ENCODE peak calls at places on chromosomes 4 and X, in four cellular contexts. One of them, this sample, is unnamed.

GRCh38 chr4:2936773-2937145 is 26.4 kb downstream of the NOP14 start:
- DNase-seq in fibroblast of lung: peak
- DNase-seq in kidney epithelial cell: no peak
- DNase-seq in HEK293T: no peak
- DNase-seq in this sample: peak

GRCh38 chr4:6618386-6619115 is 21.9 kb upstream of the MRFAP1 start:
- DNase-seq in fibroblast of lung: no peak
- DNase-seq in kidney epithelial cell: no peak
- DNase-seq in HEK293T: no peak
- DNase-seq in this sample: no peak

GRCh38 chrX:40887476-40887875 is 152.1 kb upstream of the MED14 start:
- DNase-seq in fibroblast of lung: peak
- DNase-seq in kidney epithelial cell: no peak
- DNase-seq in HEK293T: no peak
- DNase-seq in this sample: no peak

GRCh38 chrX:53287493-53288138 is 6.2 kb upstream of the IQSEC2 start:
- DNase-seq in fibroblast of lung: peak
- DNase-seq in kidney epithelial cell: no peak
- DNase-seq in HEK293T: no peak
- DNase-seq in this sample: no peak

GRCh38 chr4:183571350-183572076 is 66.7 kb downstream of the ING2 start:
- DNase-seq in fibroblast of lung: peak
- DNase-seq in kidney epithelial cell: peak
- DNase-seq in HEK293T: no peak
- DNase-seq in this sample: peak

GRCh38 chr4:33714971-33715370 is 2529.3 kb downstream of the ARAP2 start:
- DNase-seq in fibroblast of lung: no peak
- DNase-seq in kidney epithelial cell: no peak
- DNase-seq in HEK293T: no peak
- DNase-seq in this sample: no peak

GRCh38 chr4:76607266-76607799 is 172.3 kb downstream of the SHROOM3 start:
- DNase-seq in fibroblast of lung: peak
- DNase-seq in kidney epithelial cell: no peak
- DNase-seq in HEK293T: no peak
- DNase-seq in this sample: no peak

GRCh38 chrX:43552166-43552565 is 103.9 kb upstream of the MAOA start:
- DNase-seq in fibroblast of lung: no peak
- DNase-seq in kidney epithelial cell: peak
- DNase-seq in HEK293T: no peak
- DNase-seq in this sample: no peak

GRCh38 chr4:121256887-121257426 is 92.8 kb upstream of the TNIP3 start:
- DNase-seq in fibroblast of lung: peak
- DNase-seq in kidney epithelial cell: no peak
- DNase-seq in HEK293T: no peak
- DNase-seq in this sample: no peak

GRCh38 chr4:170651786-170652185 is 562.0 kb upstream of the AADAT start:
- DNase-seq in fibroblast of lung: peak
- DNase-seq in kidney epithelial cell: no peak
- DNase-seq in HEK293T: no peak
- DNase-seq in this sample: no peak

GRCh38 chr4:78296261-78296660 is 239.1 kb downstream of the FRAS1 start:
- DNase-seq in fibroblast of lung: no peak
- DNase-seq in kidney epithelial cell: no peak
- DNase-seq in HEK293T: no peak
- DNase-seq in this sample: no peak

GRCh38 chr4:176635372-176636261 is 157.1 kb downstream of the VEGFC start:
- DNase-seq in fibroblast of lung: peak
- DNase-seq in kidney epithelial cell: peak
- DNase-seq in HEK293T: peak
- DNase-seq in this sample: peak

GRCh38 chr4:157509286-157509685 is 288.8 kb downstream of the GRIA2 start:
- DNase-seq in fibroblast of lung: no peak
- DNase-seq in kidney epithelial cell: no peak
- DNase-seq in HEK293T: no peak
- DNase-seq in this sample: no peak

GRCh38 chr4:106238819-106239420 is 77.1 kb downstream of the TBCK start:
- DNase-seq in fibroblast of lung: peak
- DNase-seq in kidney epithelial cell: peak
- DNase-seq in HEK293T: peak
- DNase-seq in this sample: no peak

GRCh38 chr4:79603681-79604080 is 195.7 kb upstream of the GK2 start:
- DNase-seq in fibroblast of lung: no peak
- DNase-seq in kidney epithelial cell: no peak
- DNase-seq in HEK293T: no peak
- DNase-seq in this sample: no peak

GRCh38 chr4:183987529-183987946 is 82.4 kb downstream of the STOX2 start:
- DNase-seq in fibroblast of lung: peak
- DNase-seq in kidney epithelial cell: peak
- DNase-seq in HEK293T: peak
- DNase-seq in this sample: peak

GRCh38 chr4:155564880-155565279 is 101.8 kb upstream of the GUCY1A1 start:
- DNase-seq in fibroblast of lung: no peak
- DNase-seq in kidney epithelial cell: no peak
- DNase-seq in HEK293T: no peak
- DNase-seq in this sample: no peak

GRCh38 chr4:14719053-14719452 is 283.2 kb upstream of the CPEB2 start:
- DNase-seq in fibroblast of lung: peak
- DNase-seq in kidney epithelial cell: no peak
- DNase-seq in HEK293T: no peak
- DNase-seq in this sample: no peak

GRCh38 chrX:69493193-69493592 is 10.9 kb upstream of the NALF2 start:
- DNase-seq in fibroblast of lung: no peak
- DNase-seq in kidney epithelial cell: no peak
- DNase-seq in HEK293T: peak
- DNase-seq in this sample: no peak

This sample was measured in retinal pigment epithelial cell.